ENCODE peak calls at places on chromosomes 5 and 9, in nine cellular contexts. F is erythroblast; B is ascending aorta; H is G401; W is DMS53; Q is left ventricle myocardium inferior; M is IMR-90; L is mucosa of descending colon; U is activated T-cell treated with anti-CD3 and anti-CD28 coated beads, Interleukin-2, amount 50 U/mL, for 1 hour. Z is an unnamed sample.

GRCh38 chr5:175876107-175876506 is 4.7 kb downstream of the CPLX2 start:
- DNase-seq in Q (no peak), U (no peak), W (no peak), H (no peak), F (no peak), L (no peak), M (no peak), B (no peak), Z (no peak)

GRCh38 chr5:159463590-159464321 is 133.5 kb upstream of the IL12B start:
- DNase-seq in B (no peak), L (no peak), H (no peak), W (peak), Q (no peak), M (peak), F (no peak), U (no peak), Z (peak)

GRCh38 chr5:172334196-172334595 is 50.6 kb upstream of the UBTD2 start:
- DNase-seq in M (no peak), H (no peak), W (peak), U (no peak), L (no peak), B (no peak), F (no peak), Q (no peak), Z (peak)

GRCh38 chr5:102895976-102896375 is 140.9 kb downstream of the PAM start:
- DNase-seq in Q (no peak), H (no peak), U (no peak), L (no peak), M (no peak), F (no peak), W (no peak), B (no peak), Z (no peak)

GRCh38 chr5:167513383-167513782 is 778.1 kb upstream of the WWC1 start:
- DNase-seq in Q (no peak), H (no peak), M (no peak), B (no peak), L (no peak), F (no peak), W (no peak), U (no peak), Z (peak)

GRCh38 chr9:12972608-12973589 is 198.1 kb downstream of the LURAP1L start:
- DNase-seq in F (no peak), Q (peak), B (no peak), W (no peak), L (peak), H (peak), M (no peak), U (no peak), Z (no peak)

GRCh38 chr5:76607353-76607871 is 15.8 kb downstream of the F2RL2 start:
- DNase-seq in H (no peak), L (no peak), F (no peak), B (no peak), M (peak), Q (no peak), U (peak), W (no peak), Z (no peak)

GRCh38 chr9:96031366-96031824 is 155.9 kb downstream of the ERCC6L2 start:
- DNase-seq in B (peak), U (no peak), M (no peak), Q (peak), H (peak), W (peak), F (no peak), L (peak), Z (peak)

GRCh38 chr5:54909911-54910870 is 75.2 kb downstream of the ESM1 start:
- DNase-seq in U (no peak), M (peak), Q (no peak), L (no peak), F (no peak), B (no peak), W (no peak), H (no peak), Z (no peak)

GRCh38 chr9:23746317-23746716 is 79.7 kb downstream of the ELAVL2 start:
- DNase-seq in B (no peak), M (no peak), U (no peak), H (no peak), W (no peak), F (no peak), L (no peak), Q (no peak), Z (no peak)

GRCh38 chr5:127290019-127290945 is at the start of gene MEGF10:
- DNase-seq in B (no peak), M (peak), Q (no peak), U (no peak), L (peak), F (peak), W (peak), H (no peak), Z (peak)

GRCh38 chr5:93497101-93497500 is 83.9 kb downstream of the NR2F1-AS1 start:
- DNase-seq in L (no peak), Q (no peak), M (peak), H (no peak), U (no peak), W (peak), B (no peak), F (no peak), Z (peak)